ENCODE peak calls at places on chromosomes 4 and X, in six cellular contexts. A is foreskin fibroblast, W is brain microvascular endothelial cell, O is GM23338, Q is heart left ventricle, F is cardiac fibroblast. T is an unnamed sample.

GRCh38 chrX:133495464-133496391 is 80.4 kb upstream of the GPC4 start:
- DNase-seq in O (peak), A (no peak), F (no peak), Q (peak), W (no peak), T (peak)

GRCh38 chr4:42172921-42173320 is 20.5 kb upstream of the BEND4 start:
- DNase-seq in O (peak), Q (no peak), A (no peak), W (no peak), F (no peak), T (no peak)

GRCh38 chrX:14095702-14096101 is 66.0 kb upstream of the GEMIN8 start:
- DNase-seq in A (peak), Q (no peak), F (peak), O (peak), W (peak), T (peak)

GRCh38 chr4:134632056-134632455 is 430.5 kb upstream of the PABPC4L start:
- DNase-seq in O (no peak), A (no peak), Q (no peak), F (no peak), W (no peak), T (no peak)

GRCh38 chrX:104513162-104513561 is 52.8 kb upstream of the IL1RAPL2 start:
- DNase-seq in O (no peak), F (no peak), A (no peak), Q (no peak), W (no peak), T (no peak)

GRCh38 chr4:9762823-9763475 is 18.5 kb upstream of the DRD5 start:
- DNase-seq in W (peak), Q (peak), O (peak), F (peak), A (peak), T (peak)

GRCh38 chrX:10755477-10756334 is 135.3 kb upstream of the MID1 start:
- DNase-seq in F (peak), O (peak), W (peak), Q (peak), A (peak), T (peak)

GRCh38 chr4:137541866-137542648 is 9.8 kb upstream of the PCDH18 start:
- DNase-seq in Q (no peak), W (no peak), A (no peak), F (no peak), O (no peak), T (no peak)

GRCh38 chr4:142556048-142556447 is 290.1 kb downstream of the INPP4B start:
- DNase-seq in O (no peak), F (no peak), W (no peak), Q (no peak), A (no peak), T (no peak)

DNA sequence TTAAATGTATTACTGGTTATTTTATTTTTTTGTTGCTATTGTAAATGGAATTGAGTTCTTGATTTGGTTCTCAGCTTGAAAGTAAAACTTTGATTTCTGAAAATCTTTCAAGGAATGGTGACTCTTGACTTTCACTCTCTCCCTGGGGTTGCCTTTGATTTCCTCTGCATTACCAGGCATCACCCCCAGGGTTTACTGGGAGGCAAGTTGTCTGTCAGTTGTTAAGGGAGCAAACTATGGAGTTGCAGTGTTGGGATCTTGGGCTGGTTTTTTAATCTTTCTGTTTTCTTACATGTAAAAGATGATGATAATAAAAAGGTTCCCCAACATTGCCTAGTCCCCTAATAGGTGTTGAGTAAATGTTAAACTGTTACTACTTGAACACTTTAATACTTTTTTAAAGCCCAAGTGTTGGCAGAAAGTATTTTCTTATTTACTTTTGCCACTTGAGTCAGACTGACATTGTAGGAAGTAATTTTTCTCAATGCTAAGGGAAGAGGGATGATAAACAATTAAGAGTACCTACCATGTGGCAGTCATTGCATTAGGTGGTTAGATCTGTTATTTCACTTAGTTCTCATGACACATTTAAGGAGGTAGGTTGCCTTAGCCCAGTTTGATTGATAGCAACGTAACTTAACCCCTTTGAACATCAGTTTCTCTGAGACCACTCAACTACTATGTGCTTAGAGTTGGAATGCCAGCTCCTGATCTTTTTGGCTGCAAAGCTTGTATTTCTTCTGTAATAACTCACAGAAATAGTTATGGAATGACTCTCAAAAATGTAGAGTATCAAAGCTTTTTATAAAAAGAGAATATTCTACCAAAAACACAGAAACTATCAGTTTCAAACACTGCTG is 67.1 kb downstream of the DCLK2 start:
- DNase-seq in A (no peak), W (no peak), O (peak), Q (no peak), F (no peak), T (peak)
- TF ChIP-seq CTCF in A (peak), W (peak), O (peak), Q (no peak), F (no peak), T (peak)

GRCh38 chrX:37785569-37785968 is 5.7 kb downstream of the CYBB start:
- DNase-seq in A (no peak), Q (no peak), W (no peak), F (peak), O (no peak), T (no peak)
- H3K4me3 ChIP-seq in A (no peak), Q (no peak), W (no peak), F (no peak), O (no peak), T (no peak)

DNA sequence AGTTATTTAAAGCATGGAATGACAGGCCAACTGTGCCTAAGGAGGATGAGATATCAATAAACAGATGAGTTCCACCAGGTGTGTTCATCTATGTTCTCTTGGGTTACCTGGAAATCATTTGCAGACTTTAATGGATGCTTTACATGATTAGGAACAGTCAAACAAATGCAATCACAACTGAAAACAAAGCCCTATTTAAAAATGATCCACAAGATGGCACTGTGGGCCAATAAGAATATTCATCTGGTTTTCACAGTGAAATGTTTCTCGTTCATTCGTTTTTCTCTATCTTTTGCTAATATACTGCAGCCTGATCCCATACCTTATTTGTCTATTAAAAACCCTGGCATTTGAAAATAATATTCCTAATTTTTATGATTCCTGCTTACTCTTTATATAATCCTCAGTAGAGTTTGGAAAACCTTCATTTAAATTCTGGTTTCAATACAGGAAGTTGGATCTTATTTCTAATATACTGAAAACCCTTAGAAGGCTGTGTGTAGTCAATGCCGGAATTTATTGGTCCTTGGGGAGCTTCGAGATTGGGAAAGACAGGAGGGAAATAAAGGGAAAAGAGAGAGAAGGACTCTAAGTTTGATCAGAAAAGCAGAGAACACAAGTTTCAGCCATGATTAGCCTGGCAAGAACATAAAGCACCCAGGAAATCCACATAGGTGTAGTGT is 63.7 kb upstream of the TAPT1 start:
- DNase-seq in F (peak), Q (no peak), O (peak), W (peak), A (peak), T (peak)
- TF ChIP-seq CTCF in F (peak), Q (peak), O (peak), W (peak), A (peak), T (peak)

DNA sequence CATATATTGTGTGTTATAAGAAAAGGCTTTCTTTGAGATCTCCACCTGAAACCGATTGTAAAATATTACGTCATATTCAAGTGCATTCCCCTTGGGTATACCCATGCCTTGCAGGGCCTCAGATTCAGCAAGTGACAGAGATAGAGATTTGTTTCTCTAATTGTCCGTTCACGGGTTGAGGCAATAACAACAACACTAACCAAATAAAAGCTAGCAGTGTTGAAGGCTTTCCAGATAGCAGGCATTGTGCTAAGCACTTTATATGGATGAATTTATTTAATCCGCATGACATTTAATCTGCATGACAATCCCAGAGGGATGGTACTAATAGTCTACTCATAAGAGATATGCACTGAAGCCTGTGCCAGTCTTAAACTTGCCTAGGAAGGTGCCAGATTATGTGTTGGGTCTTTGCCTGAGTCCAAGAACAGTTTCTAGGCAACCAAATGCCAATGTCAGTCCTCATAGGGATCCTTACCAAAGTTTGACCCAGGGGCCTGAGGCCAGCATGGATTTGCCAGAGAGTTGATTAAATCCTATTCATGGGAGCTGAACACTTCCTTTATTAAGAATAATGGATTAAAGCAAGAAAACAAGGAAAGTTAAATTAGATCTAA is 37.7 kb upstream of the FAT1 start:
- DNase-seq in A (no peak), W (no peak), O (no peak), Q (no peak), F (no peak), T (no peak)
- H3K4me3 ChIP-seq in A (no peak), W (no peak), O (no peak), Q (no peak), F (no peak), T (no peak)

DNA sequence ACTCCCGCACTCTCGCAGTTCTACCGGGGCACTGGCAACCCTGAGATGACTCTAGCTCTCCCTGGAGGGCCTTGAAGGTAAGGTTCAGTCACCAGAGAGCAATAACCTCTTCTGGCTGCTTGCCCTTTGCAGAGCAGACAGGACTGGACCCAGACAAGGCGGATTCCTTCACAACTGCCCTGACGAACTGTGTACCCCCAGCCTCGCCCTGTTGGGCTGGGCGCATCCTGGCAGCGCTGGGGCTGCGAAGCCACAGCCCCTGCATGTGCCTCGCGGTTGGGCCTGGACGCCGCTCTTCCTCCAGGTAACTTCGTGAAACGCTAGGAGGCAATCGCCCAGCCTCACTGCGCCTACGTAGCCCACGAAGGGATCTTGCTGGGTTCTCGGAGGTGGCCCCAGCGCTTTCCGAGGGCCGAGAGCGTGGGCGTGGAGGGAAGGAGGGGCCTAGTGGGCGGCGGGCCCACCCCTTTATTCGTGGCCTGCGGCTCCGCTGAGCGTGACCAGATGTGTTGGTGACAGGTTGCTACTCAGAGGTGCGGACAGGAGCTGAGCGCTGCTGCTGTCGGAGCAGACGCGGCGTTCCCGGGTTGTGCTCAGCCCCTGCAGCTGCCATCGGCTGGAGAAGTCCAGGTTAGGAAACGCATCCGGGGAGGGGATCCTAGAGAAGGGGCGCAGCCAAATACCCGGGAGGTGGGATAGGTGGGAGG is 1.9 kb upstream of the MAMLD1 start:
- DNase-seq in Q (peak), O (peak), F (no peak), A (no peak), W (no peak), T (no peak)
- TF ChIP-seq CTCF in Q (no peak), O (peak), F (no peak), A (peak), W (peak), T (no peak)

DNA sequence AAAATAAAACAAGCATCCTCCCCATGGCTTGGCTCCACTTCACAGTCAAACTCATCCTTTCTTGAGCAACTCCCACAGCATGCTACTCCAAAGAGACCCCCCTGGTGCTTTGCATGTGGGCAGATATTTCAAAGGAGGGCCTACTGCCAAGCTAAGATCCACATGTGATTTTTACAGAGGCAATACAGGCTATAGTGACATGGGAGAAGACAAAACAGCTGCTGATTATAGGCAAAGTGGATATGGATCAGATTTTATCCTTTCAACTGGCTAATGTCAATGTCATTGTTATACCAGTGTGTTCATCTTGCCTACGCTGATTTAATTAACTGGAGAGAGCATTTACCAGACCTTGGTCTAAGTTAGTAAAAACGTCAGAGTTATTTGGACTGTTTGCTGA is 328.3 kb downstream of the KLHL13 start:
- DNase-seq in F (no peak), Q (no peak), W (no peak), A (no peak), O (no peak), T (no peak)
- H3K4me3 ChIP-seq in F (no peak), Q (no peak), W (no peak), A (no peak), O (no peak), T (no peak)